ENCODE peak calls at places on chromosome 20, in seven cellular contexts. J is spleen, D is Panc1, W is SK-N-SH, S is prostate gland, M is GM23338, L is endothelial cell of umbilical vein. I is an unnamed sample.

GRCh38 chr20:62485062-62485700 is 9.4 kb upstream of the GATA5 start:
- DNase-seq in J (no peak), D (no peak), W (no peak), S (no peak), M (no peak), L (no peak), I (no peak)

GRCh38 chr20:31990958-31991705 is 19.1 kb upstream of the CCM2L start:
- DNase-seq in J (no peak), D (no peak), W (peak; percentile 47), S (no peak), M (no peak), L (no peak), I (no peak)

GRCh38 chr20:4470375-4470774 is 251.3 kb upstream of the PRND start:
- DNase-seq in J (no peak), D (no peak), W (peak; percentile 5), S (no peak), M (no peak), L (no peak), I (no peak)

GRCh38 chr20:17721802-17722486 is 22.2 kb downstream of the BANF2 start:
- DNase-seq in J (no peak), D (no peak), W (no peak), S (no peak), M (peak; percentile 29), L (no peak), I (no peak)

GRCh38 chr20:14986026-14986655 is 648.7 kb upstream of the FLRT3 start:
- DNase-seq in J (no peak), D (no peak), W (no peak), S (peak; percentile 88), M (no peak), L (peak; percentile 82), I (no peak)

GRCh38 chr20:32314768-32315167 is 37.3 kb downstream of the KIF3B start:
- DNase-seq in J (peak; percentile 47), D (no peak), W (no peak), S (no peak), M (no peak), L (no peak), I (no peak)

GRCh38 chr20:41424025-41424424 is 57.4 kb upstream of the EMILIN3 start:
- DNase-seq in J (no peak), D (no peak), W (no peak), S (no peak), M (no peak), L (no peak), I (no peak)

GRCh38 chr20:52004720-52005119 is 186.9 kb downstream of the ZFP64 start:
- DNase-seq in J (no peak), D (no peak), W (no peak), S (no peak), M (no peak), L (no peak), I (no peak)

GRCh38 chr20:50562262-50562701 is 52.1 kb downstream of the PTPN1 start:
- DNase-seq in J (no peak), D (no peak), W (no peak), S (no peak), M (no peak), L (no peak), I (no peak)

GRCh38 chr20:37145014-37145413 is 34.1 kb upstream of the RPN2 start:
- DNase-seq in J (no peak), D (no peak), W (no peak), S (no peak), M (no peak), L (no peak), I (no peak)

GRCh38 chr20:47370850-47371782 is 14.6 kb upstream of the ZMYND8 start:
- DNase-seq in J (peak; percentile 6), D (no peak), W (no peak), S (no peak), M (peak; percentile 81), L (no peak), I (no peak)

GRCh38 chr20:45919951-45920794 is 8.2 kb upstream of the PLTP start:
- DNase-seq in J (no peak), D (no peak), W (peak; percentile 65), S (no peak), M (no peak), L (peak; percentile 80), I (no peak)

GRCh38 chr20:45919536-45919933 is 7.6 kb upstream of the PLTP start:
- DNase-seq in J (no peak), D (no peak), W (no peak), S (no peak), M (no peak), L (peak; percentile 94), I (no peak)

GRCh38 chr20:32249030-32249738 is 28.3 kb upstream of the KIF3B start:
- DNase-seq in J (peak; percentile 2), D (no peak), W (no peak), S (no peak), M (no peak), L (no peak), I (no peak)

GRCh38 chr20:47809561-47809960 is 24.3 kb upstream of the SULF2 start:
- DNase-seq in J (peak; percentile 38), D (no peak), W (peak; percentile 60), S (no peak), M (no peak), L (no peak), I (no peak)

GRCh38 chr20:61178431-61179080 is 73.5 kb upstream of the CDH4 start:
- DNase-seq in J (no peak), D (no peak), W (no peak), S (no peak), M (no peak), L (no peak), I (no peak)

GRCh38 chr20:3248167-3248992 is 9.4 kb upstream of the SLC4A11 start:
- DNase-seq in J (peak; percentile 74), D (no peak), W (no peak), S (no peak), M (peak; percentile 87), L (peak; percentile 38), I (no peak)

GRCh38 chr20:49916146-49917002 is 1.0 kb upstream of the SPATA2 start:
- DNase-seq in J (no peak), D (no peak), W (no peak), S (peak; percentile 55), M (no peak), L (peak; percentile 35), I (no peak)

GRCh38 chr20:40754372-40754943 is 65.4 kb upstream of the MAFB start:
- DNase-seq in J (no peak), D (no peak), W (peak; percentile 48), S (no peak), M (no peak), L (peak; percentile 84), I (no peak)

GRCh38 chr20:1278323-1278660 is 12.2 kb downstream of the SNPH start:
- DNase-seq in J (no peak), D (no peak), W (no peak), S (no peak), M (no peak), L (no peak), I (no peak)

GRCh38 chr20:8490076-8490830 is 358.2 kb downstream of the PLCB1 start:
- DNase-seq in J (no peak), D (no peak), W (no peak), S (no peak), M (no peak), L (no peak), I (no peak)

GRCh38 chr20:46835418-46835817 is 59.2 kb upstream of the EYA2 start:
- DNase-seq in J (no peak), D (no peak), W (no peak), S (no peak), M (no peak), L (no peak), I (no peak)

GRCh38 chr20:60461993-60462392 is 503.8 kb downstream of the CDH26 start:
- DNase-seq in J (no peak), D (no peak), W (no peak), S (no peak), M (no peak), L (no peak), I (no peak)

GRCh38 chr20:53028337-53029007 is 56.3 kb downstream of the TSHZ2 start:
- DNase-seq in J (no peak), D (no peak), W (no peak), S (no peak), M (no peak), L (no peak), I (peak; percentile 78)

GRCh38 chr20:46985241-46985640 is 90.6 kb downstream of the EYA2 start:
- DNase-seq in J (no peak), D (no peak), W (no peak), S (no peak), M (no peak), L (no peak), I (no peak)

GRCh38 chr20:37131486-37131885 is 35.7 kb upstream of the RBL1 start:
- DNase-seq in J (no peak), D (no peak), W (no peak), S (no peak), M (no peak), L (no peak), I (no peak)

GRCh38 chr20:33992923-33993799 is 550 bp upstream of the RALY start:
- DNase-seq in J (peak; percentile 100), D (peak; percentile 94), W (peak; percentile 98), S (peak; percentile 99), M (peak; percentile 99), L (peak; percentile 100), I (peak; percentile 100)
- H3K4me1 ChIP-seq in J (peaks cover 55% of the 10 kb centered on the region), D (peaks cover 18% of the 10 kb centered on the region), W (peaks cover 21% of the 10 kb centered on the region), S (peaks cover 15% of the 10 kb centered on the region), M (peaks cover 37% of the 10 kb centered on the region), L (peaks cover 19% of the 10 kb centered on the region), I (peaks cover 47% of the 10 kb centered on the region)

GRCh38 chr20:21796059-21796458 is 90.6 kb downstream of the PAX1 start:
- DNase-seq in J (no peak), D (no peak), W (no peak), S (no peak), M (peak; percentile 44), L (no peak), I (no peak)
- TF ChIP-seq POLR2AphosphoS5 in J (no peak), D (no peak), W (no peak), S (no peak), M (no peak), L (no peak), I (no peak)

GRCh38 chr20:24743641-24744040 is 205.4 kb upstream of the CST7 start:
- DNase-seq in J (no peak), D (no peak), W (no peak), S (no peak), M (no peak), L (no peak), I (no peak)
- H3K4me1 ChIP-seq in J (no peaks in the 10 kb centered on the region), D (no peaks in the 10 kb centered on the region), W (no peaks in the 10 kb centered on the region), S (no peaks in the 10 kb centered on the region), M (peaks cover 15% of the 10 kb centered on the region), L (no peaks in the 10 kb centered on the region), I (no peaks in the 10 kb centered on the region)

GRCh38 chr20:38296433-38296832 is 7.5 kb upstream of the BPI start:
- DNase-seq in J (no peak), D (no peak), W (no peak), S (no peak), M (no peak), L (no peak), I (no peak)

GRCh38 chr20:38297916-38298674 is 5.9 kb upstream of the BPI start:
- DNase-seq in J (no peak), D (no peak), W (no peak), S (no peak), M (no peak), L (no peak), I (no peak)

GRCh38 chr20:38299963-38300362 is 4.0 kb upstream of the BPI start:
- DNase-seq in J (no peak), D (no peak), W (no peak), S (peak; percentile 45), M (peak; percentile 53), L (no peak), I (no peak)

GRCh38 chr20:38300433-38300832 is 3.5 kb upstream of the BPI start:
- DNase-seq in J (no peak), D (no peak), W (no peak), S (no peak), M (no peak), L (no peak), I (no peak)

GRCh38 chr20:38298768-38299288 is 5.1 kb upstream of the BPI start:
- DNase-seq in J (peak; percentile 81), D (no peak), W (peak; percentile 29), S (peak; percentile 70), M (no peak), L (peak; percentile 31), I (no peak)
- TF ChIP-seq POLR2AphosphoS5 in J (peak; percentile 48), D (no peak), W (no peak), S (peak; percentile 72), M (no peak), L (no peak), I (peak; percentile 57)

I was measured in esophagus muscularis mucosa.